ENCODE peak calls at places on chromosomes 2 and 18, in ten cellular contexts. Z is CD8-positive, alpha-beta T cell; B is psoas muscle; I is left ventricle myocardium inferior; M is Peyer's patch; J is naive thymus-derived CD4-positive, alpha-beta T cell; F is right atrium auricular region; K is AG04450; Y is IMR-90; T is PC-3. E is an unnamed sample.

GRCh38 chr2:218886461-218886947 is 5.9 kb downstream of the WNT10A start:
- DNase-seq in Z (no peak), B (no peak), I (no peak), M (peak; percentile 64), J (no peak), F (no peak), K (no peak), Y (no peak), T (no peak), E (no peak)

GRCh38 chr2:240934701-240935100 is 28.6 kb downstream of the CROCC2 start:
- DNase-seq in Z (no peak), B (peak; percentile 41), I (no peak), M (peak; percentile 37), J (no peak), F (peak; percentile 54), K (no peak), Y (no peak), T (no peak), E (no peak)

GRCh38 chr18:7749510-7749981 is 182.4 kb downstream of the PTPRM start:
- DNase-seq in Z (no peak), B (no peak), I (no peak), M (no peak), J (no peak), F (no peak), K (no peak), Y (no peak), T (no peak), E (no peak)

GRCh38 chr18:8389391-8390340 is 219.6 kb upstream of the RAB12 start:
- DNase-seq in Z (no peak), B (peak; percentile 76), I (peak; percentile 45), M (peak; percentile 67), J (no peak), F (no peak), K (peak; percentile 24), Y (peak; percentile 78), T (peak; percentile 86), E (peak; percentile 45)

GRCh38 chr2:120951701-120952100 is 216.0 kb downstream of the GLI2 start:
- DNase-seq in Z (no peak), B (no peak), I (no peak), M (no peak), J (no peak), F (no peak), K (no peak), Y (no peak), T (no peak), E (no peak)

GRCh38 chr2:168522446-168522845 is 66.4 kb downstream of the CERS6 start:
- DNase-seq in Z (no peak), B (no peak), I (no peak), M (no peak), J (no peak), F (no peak), K (no peak), Y (no peak), T (no peak), E (no peak)

GRCh38 chr2:235433860-235434259 is 60.0 kb upstream of the AGAP1 start:
- DNase-seq in Z (no peak), B (peak; percentile 66), I (peak; percentile 61), M (peak; percentile 52), J (no peak), F (peak; percentile 88), K (no peak), Y (peak; percentile 15), T (peak; percentile 61), E (peak; percentile 32)

GRCh38 chr2:143759455-143759854 is 630.2 kb downstream of the ARHGAP15 start:
- DNase-seq in Z (no peak), B (no peak), I (no peak), M (no peak), J (no peak), F (no peak), K (no peak), Y (no peak), T (no peak), E (no peak)

GRCh38 chr18:24427484-24427883 is 1.0 kb downstream of the IMPACT start:
- DNase-seq in Z (no peak), B (no peak), I (no peak), M (no peak), J (no peak), F (no peak), K (no peak), Y (peak; percentile 19), T (peak; percentile 11), E (peak; percentile 6)

GRCh38 chr2:2422621-2423020 is 91.5 kb upstream of the MYT1L start:
- DNase-seq in Z (no peak), B (no peak), I (no peak), M (no peak), J (no peak), F (no peak), K (no peak), Y (no peak), T (no peak), E (no peak)

GRCh38 chr18:50056185-50056584 is 138.8 kb downstream of the MYO5B start:
- DNase-seq in Z (no peak), B (no peak), I (no peak), M (no peak), J (no peak), F (no peak), K (no peak), Y (no peak), T (no peak), E (no peak)

GRCh38 chr18:79684283-79684631 is 4.7 kb downstream of the CTDP1 start:
- DNase-seq in Z (peak; percentile 24), B (no peak), I (no peak), M (peak; percentile 42), J (no peak), F (no peak), K (no peak), Y (no peak), T (no peak), E (no peak)

GRCh38 chr2:40451926-40452605 is at the start of gene SLC8A1:
- DNase-seq in Z (no peak), B (peak; percentile 51), I (peak; percentile 46), M (no peak), J (no peak), F (no peak), K (no peak), Y (peak; percentile 49), T (no peak), E (peak; percentile 63)

GRCh38 chr18:46028536-46028891 is 43.5 kb downstream of the PSTPIP2 start:
- DNase-seq in Z (no peak), B (no peak), I (no peak), M (no peak), J (no peak), F (no peak), K (no peak), Y (no peak), T (no peak), E (no peak)
- H3K4me3 ChIP-seq in Z (peak overlapping the region; percentile 75), B (peak overlapping the region; percentile 77), I (peak overlapping the region; percentile 69), M (peak overlapping the region; percentile 58), J (peak overlapping the region; percentile 89), F (peak overlapping the region; percentile 40), K (peak overlapping the region; percentile 60), Y (peak overlapping the region; percentile 40), T (no peak overlapping the region), E (peak overlapping the region; percentile 23)

DNA sequence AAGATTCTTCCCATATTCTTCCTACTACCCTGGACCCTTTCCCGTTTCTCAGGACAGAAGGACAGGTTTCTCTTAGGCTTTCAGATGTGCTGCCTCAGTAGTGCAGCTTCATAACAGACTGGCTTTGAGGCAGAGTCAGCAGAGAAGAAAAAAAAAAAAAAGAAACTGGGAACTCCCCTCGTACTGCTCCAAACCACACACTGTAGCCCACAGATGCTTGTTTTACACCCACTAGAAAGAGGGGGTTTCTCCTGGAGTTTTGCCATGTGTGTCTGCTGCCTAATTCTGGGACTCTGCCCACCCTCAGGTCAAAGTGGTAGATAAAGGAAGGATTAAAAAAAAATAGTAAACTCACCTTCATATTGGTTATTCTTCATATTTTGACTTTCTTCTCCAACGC is 95.9 kb downstream of the NCOA1 start:
- DNase-seq in Z (no peak), B (no peak), I (no peak), M (no peak), J (no peak), F (no peak), K (no peak), Y (no peak), T (no peak), E (no peak)
- H3K9me3 ChIP-seq in Z (no peaks in the 10 kb centered on the region), B (no peaks in the 10 kb centered on the region), I (no peaks in the 10 kb centered on the region), M (no peaks in the 10 kb centered on the region), J (no peaks in the 10 kb centered on the region), F (no peaks in the 10 kb centered on the region), K (no peaks in the 10 kb centered on the region), Y (no peaks in the 10 kb centered on the region), T (no peaks in the 10 kb centered on the region), E (no peaks in the 10 kb centered on the region)

DNA sequence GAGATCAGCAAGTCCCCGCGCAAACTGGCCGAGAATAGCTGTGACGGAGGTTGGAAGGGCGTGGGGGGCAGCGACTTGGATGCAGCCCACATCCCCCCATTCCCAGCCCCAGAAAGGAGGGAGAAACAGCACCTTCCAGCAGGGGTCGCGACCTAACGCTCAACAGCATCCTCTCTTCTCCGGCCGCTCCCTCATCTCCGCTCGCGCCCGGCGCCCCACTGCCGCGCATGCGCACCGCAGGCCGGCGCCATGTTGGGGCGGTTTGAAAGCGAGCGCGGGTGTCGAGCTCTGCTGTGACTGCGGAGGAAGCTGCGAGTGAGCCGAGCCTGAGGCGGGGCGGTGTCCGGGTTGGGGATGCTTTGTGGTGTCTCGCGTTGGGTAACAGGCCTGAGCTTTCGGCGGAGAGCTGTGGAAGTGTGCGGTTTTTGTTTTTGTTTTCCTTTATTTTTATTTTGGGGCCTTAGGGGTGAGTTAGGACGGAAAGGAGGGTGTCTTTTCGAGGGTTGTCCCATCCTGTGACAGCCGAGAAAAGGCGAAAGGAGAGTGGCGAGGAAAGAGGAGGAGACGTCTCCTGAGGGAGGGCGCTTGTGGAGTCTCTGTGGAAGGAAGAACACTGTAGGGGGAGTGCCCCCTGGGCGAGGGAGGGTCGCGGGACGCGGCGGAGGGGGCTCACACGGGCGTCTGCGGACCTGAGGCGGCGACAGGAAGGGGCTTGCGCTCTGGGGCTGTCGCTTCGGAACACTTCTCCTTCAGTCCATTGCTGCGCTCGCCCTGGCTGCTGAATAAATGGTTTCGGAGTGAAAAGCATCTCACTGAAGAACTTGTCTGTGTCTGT is at the start of the genes C18orf54 and STARD6:
- DNase-seq in Z (peak; percentile 88), B (peak; percentile 92), I (peak; percentile 85), M (peak; percentile 95), J (peak; percentile 92), F (peak; percentile 87), K (peak; percentile 67), Y (peak; percentile 85), T (peak; percentile 90), E (peak; percentile 84)
- H3K27me3 ChIP-seq in Z (no peaks in the 10 kb centered on the region), B (peaks cover 16% of the 10 kb centered on the region), I (no peaks in the 10 kb centered on the region), M (no peaks in the 10 kb centered on the region), J (no peaks in the 10 kb centered on the region), F (no peaks in the 10 kb centered on the region), K (no peaks in the 10 kb centered on the region), Y (no peaks in the 10 kb centered on the region), T (no peaks in the 10 kb centered on the region), E (no peaks in the 10 kb centered on the region)

DNA sequence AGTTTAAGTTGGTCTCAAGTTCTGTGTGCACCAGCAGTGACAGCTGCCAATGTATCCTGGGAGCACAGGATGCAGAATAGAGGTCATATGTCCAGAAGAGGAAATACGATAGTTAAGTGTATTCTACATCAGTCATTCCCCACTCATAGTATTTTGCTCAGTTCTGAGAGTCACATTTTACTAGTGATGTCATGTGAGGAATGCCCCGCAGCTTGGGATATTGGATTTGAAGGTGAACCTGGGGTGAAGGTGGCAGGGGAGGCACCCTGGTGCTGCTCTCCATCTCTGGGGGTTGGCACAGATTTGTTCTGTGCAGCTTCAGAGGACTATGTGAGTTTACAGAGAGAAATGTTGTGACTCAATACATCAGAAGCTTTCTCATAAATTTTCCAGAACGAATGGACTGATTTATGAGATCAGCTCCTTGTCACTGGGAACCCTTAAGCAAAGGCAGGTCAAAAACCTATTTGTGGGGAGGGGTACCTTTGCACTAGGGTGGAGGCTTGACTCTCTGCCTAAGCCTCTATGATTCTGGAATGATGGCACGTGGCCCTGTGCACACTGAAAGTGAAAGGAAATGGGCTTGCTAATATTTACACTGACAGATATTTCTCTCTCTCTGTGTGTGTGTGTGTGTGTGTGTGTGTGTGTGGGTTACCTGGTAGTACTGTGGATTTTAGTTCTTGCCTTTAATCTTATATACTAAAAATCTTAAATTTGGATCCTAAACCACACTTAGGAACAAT is 95.9 kb downstream of the NEB start:
- DNase-seq in Z (peak; percentile 21), B (no peak), I (no peak), M (peak; percentile 56), J (peak; percentile 53), F (no peak), K (no peak), Y (no peak), T (peak; percentile 12), E (no peak)
- H3K4me3 ChIP-seq in Z (no peak overlapping the region), B (no peak overlapping the region), I (no peak overlapping the region), M (no peak overlapping the region), J (peak overlapping the region; percentile 42), F (no peak overlapping the region), K (no peak overlapping the region), Y (peak overlapping the region; percentile 44), T (peak overlapping the region; percentile 37), E (no peak overlapping the region)